ENCODE peak calls at places on chromosomes 12 and 14, in eight cellular contexts. One of them, this sample, is unnamed.

GRCh38 chr12:6860116-6860515 is 7.2 kb upstream of the TPI1 start:
- DNase-seq in stimulated activated CD4-positive, alpha-beta T cell treated with anti-CD3 and anti-CD28 coated beads, Interleukin-12 subunit alpha, Interleukin-12 subunit beta, amount 100 ng/mL, for 4 hours: no peak
- DNase-seq in stimulated activated naive CD8-positive, alpha-beta T cell treated with anti-CD3 and anti-CD28 coated beads, Interleukin-15, Interleukin-2, amounts not matched to agents 100 U/mL and 50 U/mL, for 24 hours: no peak
- DNase-seq in neural crest cell: no peak
- DNase-seq in head of caudate nucleus: no peak
- DNase-seq in AML-193: no peak
- DNase-seq in fibroblast of lung: no peak
- DNase-seq in germinal center: no peak
- DNase-seq in this sample: no peak

GRCh38 chr12:103930787-103931536 is 752 bp downstream of the HSP90B1 start:
- DNase-seq in neural crest cell: peak
- DNase-seq in stimulated activated naive CD8-positive, alpha-beta T cell treated with anti-CD3 and anti-CD28 coated beads, Interleukin-15, Interleukin-2, amounts not matched to agents 100 U/mL and 50 U/mL, for 24 hours: peak
- DNase-seq in head of caudate nucleus: peak
- DNase-seq in fibroblast of lung: peak
- DNase-seq in germinal center: peak
- DNase-seq in stimulated activated CD4-positive, alpha-beta T cell treated with anti-CD3 and anti-CD28 coated beads, Interleukin-12 subunit alpha, Interleukin-12 subunit beta, amount 100 ng/mL, for 4 hours: peak
- DNase-seq in AML-193: peak
- DNase-seq in this sample: peak

GRCh38 chr12:114321524-114321923 is 84.4 kb downstream of the TBX5 start:
- DNase-seq in germinal center: no peak
- DNase-seq in AML-193: no peak
- DNase-seq in stimulated activated CD4-positive, alpha-beta T cell treated with anti-CD3 and anti-CD28 coated beads, Interleukin-12 subunit alpha, Interleukin-12 subunit beta, amount 100 ng/mL, for 4 hours: no peak
- DNase-seq in neural crest cell: no peak
- DNase-seq in stimulated activated naive CD8-positive, alpha-beta T cell treated with anti-CD3 and anti-CD28 coated beads, Interleukin-15, Interleukin-2, amounts not matched to agents 100 U/mL and 50 U/mL, for 24 hours: no peak
- DNase-seq in fibroblast of lung: no peak
- DNase-seq in head of caudate nucleus: no peak
- DNase-seq in this sample: no peak

GRCh38 chr12:54296393-54297121 is 4.3 kb downstream of the NFE2 start:
- DNase-seq in AML-193: no peak
- DNase-seq in fibroblast of lung: no peak
- DNase-seq in germinal center: no peak
- DNase-seq in stimulated activated naive CD8-positive, alpha-beta T cell treated with anti-CD3 and anti-CD28 coated beads, Interleukin-15, Interleukin-2, amounts not matched to agents 100 U/mL and 50 U/mL, for 24 hours: no peak
- DNase-seq in neural crest cell: no peak
- DNase-seq in stimulated activated CD4-positive, alpha-beta T cell treated with anti-CD3 and anti-CD28 coated beads, Interleukin-12 subunit alpha, Interleukin-12 subunit beta, amount 100 ng/mL, for 4 hours: no peak
- DNase-seq in head of caudate nucleus: no peak
- DNase-seq in this sample: no peak

GRCh38 chr14:22870811-22871199 is 735 bp upstream of the LRP10 start:
- DNase-seq in germinal center: no peak
- DNase-seq in neural crest cell: no peak
- DNase-seq in stimulated activated CD4-positive, alpha-beta T cell treated with anti-CD3 and anti-CD28 coated beads, Interleukin-12 subunit alpha, Interleukin-12 subunit beta, amount 100 ng/mL, for 4 hours: no peak
- DNase-seq in fibroblast of lung: no peak
- DNase-seq in head of caudate nucleus: no peak
- DNase-seq in stimulated activated naive CD8-positive, alpha-beta T cell treated with anti-CD3 and anti-CD28 coated beads, Interleukin-15, Interleukin-2, amounts not matched to agents 100 U/mL and 50 U/mL, for 24 hours: no peak
- DNase-seq in AML-193: peak
- DNase-seq in this sample: no peak

GRCh38 chr12:120536064-120536791 is 2.1 kb downstream of the RNF10 start:
- DNase-seq in fibroblast of lung: no peak
- DNase-seq in head of caudate nucleus: no peak
- DNase-seq in neural crest cell: no peak
- DNase-seq in stimulated activated CD4-positive, alpha-beta T cell treated with anti-CD3 and anti-CD28 coated beads, Interleukin-12 subunit alpha, Interleukin-12 subunit beta, amount 100 ng/mL, for 4 hours: no peak
- DNase-seq in stimulated activated naive CD8-positive, alpha-beta T cell treated with anti-CD3 and anti-CD28 coated beads, Interleukin-15, Interleukin-2, amounts not matched to agents 100 U/mL and 50 U/mL, for 24 hours: peak
- DNase-seq in AML-193: no peak
- DNase-seq in germinal center: peak
- DNase-seq in this sample: no peak

GRCh38 chr14:61836807-61837206 is 74.6 kb downstream of the SNAPC1 start:
- DNase-seq in germinal center: peak
- DNase-seq in AML-193: no peak
- DNase-seq in fibroblast of lung: no peak
- DNase-seq in head of caudate nucleus: no peak
- DNase-seq in neural crest cell: no peak
- DNase-seq in stimulated activated naive CD8-positive, alpha-beta T cell treated with anti-CD3 and anti-CD28 coated beads, Interleukin-15, Interleukin-2, amounts not matched to agents 100 U/mL and 50 U/mL, for 24 hours: no peak
- DNase-seq in stimulated activated CD4-positive, alpha-beta T cell treated with anti-CD3 and anti-CD28 coated beads, Interleukin-12 subunit alpha, Interleukin-12 subunit beta, amount 100 ng/mL, for 4 hours: no peak
- DNase-seq in this sample: no peak

GRCh38 chr12:19912996-19913395 is 455.3 kb upstream of the PDE3A start:
- DNase-seq in germinal center: no peak
- DNase-seq in fibroblast of lung: no peak
- DNase-seq in stimulated activated naive CD8-positive, alpha-beta T cell treated with anti-CD3 and anti-CD28 coated beads, Interleukin-15, Interleukin-2, amounts not matched to agents 100 U/mL and 50 U/mL, for 24 hours: no peak
- DNase-seq in AML-193: no peak
- DNase-seq in head of caudate nucleus: no peak
- DNase-seq in stimulated activated CD4-positive, alpha-beta T cell treated with anti-CD3 and anti-CD28 coated beads, Interleukin-12 subunit alpha, Interleukin-12 subunit beta, amount 100 ng/mL, for 4 hours: no peak
- DNase-seq in neural crest cell: no peak
- DNase-seq in this sample: no peak

GRCh38 chr12:56546680-56547079 is 25.1 kb downstream of the RBMS2 start:
- DNase-seq in AML-193: no peak
- DNase-seq in stimulated activated naive CD8-positive, alpha-beta T cell treated with anti-CD3 and anti-CD28 coated beads, Interleukin-15, Interleukin-2, amounts not matched to agents 100 U/mL and 50 U/mL, for 24 hours: no peak
- DNase-seq in neural crest cell: no peak
- DNase-seq in germinal center: no peak
- DNase-seq in head of caudate nucleus: no peak
- DNase-seq in stimulated activated CD4-positive, alpha-beta T cell treated with anti-CD3 and anti-CD28 coated beads, Interleukin-12 subunit alpha, Interleukin-12 subunit beta, amount 100 ng/mL, for 4 hours: no peak
- DNase-seq in fibroblast of lung: no peak
- DNase-seq in this sample: no peak

GRCh38 chr14:95174184-95174804 is 17.0 kb upstream of the DICER1 start:
- DNase-seq in germinal center: no peak
- DNase-seq in stimulated activated CD4-positive, alpha-beta T cell treated with anti-CD3 and anti-CD28 coated beads, Interleukin-12 subunit alpha, Interleukin-12 subunit beta, amount 100 ng/mL, for 4 hours: no peak
- DNase-seq in stimulated activated naive CD8-positive, alpha-beta T cell treated with anti-CD3 and anti-CD28 coated beads, Interleukin-15, Interleukin-2, amounts not matched to agents 100 U/mL and 50 U/mL, for 24 hours: no peak
- DNase-seq in AML-193: no peak
- DNase-seq in neural crest cell: no peak
- DNase-seq in fibroblast of lung: no peak
- DNase-seq in head of caudate nucleus: no peak
- DNase-seq in this sample: peak

GRCh38 chr14:32774214-32774613 is 164.5 kb upstream of the NPAS3 start:
- DNase-seq in stimulated activated naive CD8-positive, alpha-beta T cell treated with anti-CD3 and anti-CD28 coated beads, Interleukin-15, Interleukin-2, amounts not matched to agents 100 U/mL and 50 U/mL, for 24 hours: no peak
- DNase-seq in germinal center: no peak
- DNase-seq in stimulated activated CD4-positive, alpha-beta T cell treated with anti-CD3 and anti-CD28 coated beads, Interleukin-12 subunit alpha, Interleukin-12 subunit beta, amount 100 ng/mL, for 4 hours: no peak
- DNase-seq in neural crest cell: no peak
- DNase-seq in head of caudate nucleus: no peak
- DNase-seq in AML-193: no peak
- DNase-seq in fibroblast of lung: no peak
- DNase-seq in this sample: no peak

GRCh38 chr12:14239350-14239934 is 126.0 kb upstream of the ATF7IP start:
- DNase-seq in stimulated activated CD4-positive, alpha-beta T cell treated with anti-CD3 and anti-CD28 coated beads, Interleukin-12 subunit alpha, Interleukin-12 subunit beta, amount 100 ng/mL, for 4 hours: no peak
- DNase-seq in AML-193: peak
- DNase-seq in head of caudate nucleus: no peak
- DNase-seq in germinal center: peak
- DNase-seq in fibroblast of lung: peak
- DNase-seq in stimulated activated naive CD8-positive, alpha-beta T cell treated with anti-CD3 and anti-CD28 coated beads, Interleukin-15, Interleukin-2, amounts not matched to agents 100 U/mL and 50 U/mL, for 24 hours: peak
- DNase-seq in neural crest cell: peak
- DNase-seq in this sample: peak

GRCh38 chr12:12221560-12221959 is 45.3 kb downstream of the LRP6 start:
- DNase-seq in stimulated activated naive CD8-positive, alpha-beta T cell treated with anti-CD3 and anti-CD28 coated beads, Interleukin-15, Interleukin-2, amounts not matched to agents 100 U/mL and 50 U/mL, for 24 hours: no peak
- DNase-seq in germinal center: no peak
- DNase-seq in stimulated activated CD4-positive, alpha-beta T cell treated with anti-CD3 and anti-CD28 coated beads, Interleukin-12 subunit alpha, Interleukin-12 subunit beta, amount 100 ng/mL, for 4 hours: no peak
- DNase-seq in neural crest cell: no peak
- DNase-seq in fibroblast of lung: no peak
- DNase-seq in head of caudate nucleus: no peak
- DNase-seq in AML-193: no peak
- DNase-seq in this sample: no peak

GRCh38 chr12:63037721-63038120 is 102.8 kb upstream of the PPM1H start:
- DNase-seq in stimulated activated naive CD8-positive, alpha-beta T cell treated with anti-CD3 and anti-CD28 coated beads, Interleukin-15, Interleukin-2, amounts not matched to agents 100 U/mL and 50 U/mL, for 24 hours: no peak
- DNase-seq in head of caudate nucleus: no peak
- DNase-seq in AML-193: no peak
- DNase-seq in stimulated activated CD4-positive, alpha-beta T cell treated with anti-CD3 and anti-CD28 coated beads, Interleukin-12 subunit alpha, Interleukin-12 subunit beta, amount 100 ng/mL, for 4 hours: no peak
- DNase-seq in germinal center: no peak
- DNase-seq in fibroblast of lung: no peak
- DNase-seq in neural crest cell: no peak
- DNase-seq in this sample: no peak

GRCh38 chr12:125186471-125187147 is 121.4 kb downstream of the AACS start:
- DNase-seq in neural crest cell: no peak
- DNase-seq in AML-193: no peak
- DNase-seq in fibroblast of lung: no peak
- DNase-seq in stimulated activated naive CD8-positive, alpha-beta T cell treated with anti-CD3 and anti-CD28 coated beads, Interleukin-15, Interleukin-2, amounts not matched to agents 100 U/mL and 50 U/mL, for 24 hours: no peak
- DNase-seq in head of caudate nucleus: no peak
- DNase-seq in germinal center: peak
- DNase-seq in stimulated activated CD4-positive, alpha-beta T cell treated with anti-CD3 and anti-CD28 coated beads, Interleukin-12 subunit alpha, Interleukin-12 subunit beta, amount 100 ng/mL, for 4 hours: no peak
- DNase-seq in this sample: no peak

GRCh38 chr14:44316647-44317432 is 190.2 kb downstream of the FSCB start:
- DNase-seq in AML-193: no peak
- DNase-seq in neural crest cell: no peak
- DNase-seq in stimulated activated CD4-positive, alpha-beta T cell treated with anti-CD3 and anti-CD28 coated beads, Interleukin-12 subunit alpha, Interleukin-12 subunit beta, amount 100 ng/mL, for 4 hours: no peak
- DNase-seq in germinal center: no peak
- DNase-seq in stimulated activated naive CD8-positive, alpha-beta T cell treated with anti-CD3 and anti-CD28 coated beads, Interleukin-15, Interleukin-2, amounts not matched to agents 100 U/mL and 50 U/mL, for 24 hours: peak
- DNase-seq in head of caudate nucleus: peak
- DNase-seq in fibroblast of lung: peak
- DNase-seq in this sample: peak

GRCh38 chr12:131413006-131413405 is 297.9 kb upstream of the SFSWAP start:
- DNase-seq in germinal center: no peak
- DNase-seq in stimulated activated CD4-positive, alpha-beta T cell treated with anti-CD3 and anti-CD28 coated beads, Interleukin-12 subunit alpha, Interleukin-12 subunit beta, amount 100 ng/mL, for 4 hours: no peak
- DNase-seq in AML-193: no peak
- DNase-seq in head of caudate nucleus: no peak
- DNase-seq in fibroblast of lung: no peak
- DNase-seq in neural crest cell: no peak
- DNase-seq in stimulated activated naive CD8-positive, alpha-beta T cell treated with anti-CD3 and anti-CD28 coated beads, Interleukin-15, Interleukin-2, amounts not matched to agents 100 U/mL and 50 U/mL, for 24 hours: no peak
- DNase-seq in this sample: no peak

GRCh38 chr12:50004696-50005095 is 20.6 kb downstream of the RACGAP1 start:
- DNase-seq in stimulated activated naive CD8-positive, alpha-beta T cell treated with anti-CD3 and anti-CD28 coated beads, Interleukin-15, Interleukin-2, amounts not matched to agents 100 U/mL and 50 U/mL, for 24 hours: no peak
- DNase-seq in stimulated activated CD4-positive, alpha-beta T cell treated with anti-CD3 and anti-CD28 coated beads, Interleukin-12 subunit alpha, Interleukin-12 subunit beta, amount 100 ng/mL, for 4 hours: no peak
- DNase-seq in head of caudate nucleus: no peak
- DNase-seq in germinal center: no peak
- DNase-seq in fibroblast of lung: no peak
- DNase-seq in AML-193: no peak
- DNase-seq in neural crest cell: no peak
- DNase-seq in this sample: no peak

GRCh38 chr12:29640589-29641345 is 143.0 kb downstream of the TMTC1 start:
- DNase-seq in AML-193: no peak
- DNase-seq in head of caudate nucleus: peak
- DNase-seq in fibroblast of lung: peak
- DNase-seq in germinal center: no peak
- DNase-seq in stimulated activated CD4-positive, alpha-beta T cell treated with anti-CD3 and anti-CD28 coated beads, Interleukin-12 subunit alpha, Interleukin-12 subunit beta, amount 100 ng/mL, for 4 hours: no peak
- DNase-seq in stimulated activated naive CD8-positive, alpha-beta T cell treated with anti-CD3 and anti-CD28 coated beads, Interleukin-15, Interleukin-2, amounts not matched to agents 100 U/mL and 50 U/mL, for 24 hours: no peak
- DNase-seq in neural crest cell: no peak
- DNase-seq in this sample: peak